ENCODE peak calls at places on chromosome 19, in five cellular contexts. G is heart right ventricle; F is stromal cell of bone marrow; B is stimulated activated CD8-positive, alpha-beta memory T cell treated with anti-CD3 and anti-CD28 coated beads, Interleukin-15, amount 100 ng/mL, for 4 hours; D is astrocyte of the spinal cord. Z is an unnamed sample.

GRCh38 chr19:47135156-47135555 is 4.5 kb downstream of the SAE1 start:
- DNase-seq in G (no peak), F (no peak), B (no peak), D (no peak), Z (no peak)

GRCh38 chr19:46860125-46860845 is 512 bp upstream of the ARHGAP35 start:
- DNase-seq in G (peak; percentile 98), F (peak; percentile 97), B (peak; percentile 90), D (peak; percentile 100), Z (peak; percentile 100)

GRCh38 chr19:18995804-18996241 is 37.5 kb downstream of the SUGP2 start:
- DNase-seq in G (peak; percentile 28), F (peak; percentile 68), B (no peak), D (peak; percentile 83), Z (peak; percentile 82)

GRCh38 chr19:4878491-4878968 is 11.1 kb upstream of the PLIN3 start:
- DNase-seq in G (no peak), F (no peak), B (no peak), D (no peak), Z (no peak)

GRCh38 chr19:15928321-15928720 is 6.0 kb downstream of the CYP4F11 start:
- DNase-seq in G (no peak), F (no peak), B (no peak), D (no peak), Z (no peak)

GRCh38 chr19:11203194-11204075 is 6.1 kb upstream of the KANK2 start:
- DNase-seq in G (peak; percentile 87), F (peak; percentile 80), B (no peak), D (peak; percentile 73), Z (peak; percentile 97)

GRCh38 chr19:14150770-14151661 is 14.6 kb upstream of the ASF1B start:
- DNase-seq in G (no peak), F (no peak), B (no peak), D (no peak), Z (no peak)

GRCh38 chr19:50325310-50326100 is 3.7 kb downstream of the KCNC3 start:
- DNase-seq in G (peak; percentile 46), F (no peak), B (peak; percentile 31), D (peak; percentile 5), Z (no peak)

GRCh38 chr19:23778566-23778965 is 19.9 kb upstream of the ZNF681 start:
- DNase-seq in G (no peak), F (no peak), B (no peak), D (no peak), Z (no peak)

GRCh38 chr19:6654347-6655310 is 15.3 kb downstream of the TNFSF14 start:
- DNase-seq in G (no peak), F (no peak), B (peak; percentile 47), D (no peak), Z (no peak)

GRCh38 chr19:1765904-1766799 is 12.8 kb downstream of the ONECUT3 start:
- DNase-seq in G (no peak), F (no peak), B (no peak), D (no peak), Z (no peak)

GRCh38 chr19:33825556-33825955 is 28.9 kb downstream of the KCTD15 start:
- DNase-seq in G (no peak), F (no peak), B (no peak), D (no peak), Z (no peak)

GRCh38 chr19:49895566-49896297 is 955 bp downstream of the IL4I1 start:
- DNase-seq in G (no peak), F (no peak), B (no peak), D (no peak), Z (no peak)

GRCh38 chr19:51066816-51067215 is 1.9 kb upstream of the KLK13 start:
- DNase-seq in G (no peak), F (no peak), B (no peak), D (no peak), Z (no peak)

GRCh38 chr19:12833747-12834417 is 497 bp downstream of the RTBDN start:
- DNase-seq in G (no peak), F (no peak), B (no peak), D (no peak), Z (no peak)

GRCh38 chr19:55461974-55462628 is 659 bp upstream of the ISOC2 start:
- DNase-seq in G (no peak), F (no peak), B (no peak), D (peak; percentile 35), Z (no peak)

GRCh38 chr19:45402469-45403070 is 2.3 kb downstream of the PPP1R13L start:
- DNase-seq in G (no peak), F (no peak), B (no peak), D (no peak), Z (peak; percentile 66)

GRCh38 chr19:14443632-14444216 is 10.6 kb downstream of the PKN1 start:
- DNase-seq in G (no peak), F (no peak), B (no peak), D (no peak), Z (no peak)

GRCh38 chr19:36573948-36574726 is 1.0 kb upstream of the ZNF529 start:
- DNase-seq in G (no peak), F (peak; percentile 4), B (no peak), D (peak; percentile 32), Z (no peak)

GRCh38 chr19:37654118-37654517 is 1.1 kb downstream of the ZFP30 start:
- DNase-seq in G (no peak), F (no peak), B (no peak), D (peak; percentile 24), Z (no peak)

GRCh38 chr19:56139847-56140582 is 1.1 kb upstream of the ZNF444 start:
- DNase-seq in G (no peak), F (no peak), B (no peak), D (no peak), Z (no peak)

GRCh38 chr19:4695224-4695731 is 25.1 kb upstream of the MYDGF start:
- DNase-seq in G (no peak), F (no peak), B (no peak), D (no peak), Z (no peak)

GRCh38 chr19:50725218-50725931 is 2.2 kb downstream of the CLEC11A start:
- DNase-seq in G (no peak), F (no peak), B (no peak), D (no peak), Z (no peak)

GRCh38 chr19:495440-496332 is 600 bp upstream of the MADCAM1 start:
- DNase-seq in G (no peak), F (no peak), B (no peak), D (peak; percentile 20), Z (no peak)

GRCh38 chr19:12913011-12913561 is 6.0 kb downstream of the SYCE2 start:
- DNase-seq in G (peak; percentile 71), F (no peak), B (no peak), D (peak; percentile 37), Z (peak; percentile 96)

GRCh38 chr19:40143612-40144011 is 47.6 kb upstream of the MAP3K10 start:
- DNase-seq in G (peak; percentile 30), F (peak; percentile 18), B (no peak), D (no peak), Z (no peak)

GRCh38 chr19:15790096-15790495 is 2.6 kb downstream of the OR10H5 start:
- DNase-seq in G (no peak), F (no peak), B (no peak), D (no peak), Z (no peak)

GRCh38 chr19:4554717-4555116 is 4.8 kb downstream of the SEMA6B start:
- DNase-seq in G (no peak), F (no peak), B (no peak), D (no peak), Z (no peak)

GRCh38 chr19:41426952-41427646 is at the start of gene B3GNT8:
- DNase-seq in G (peak; percentile 89), F (peak; percentile 40), B (no peak), D (peak; percentile 64), Z (peak; percentile 94)

GRCh38 chr19:41554902-41555301 is 21.1 kb upstream of the CEACAM21 start:
- DNase-seq in G (no peak), F (no peak), B (no peak), D (no peak), Z (no peak)

Z was measured in sigmoid colon.